ENCODE peak calls at places on chromosomes 2 and 18, in seven cellular contexts. P, N, Z, F, D, X and W are unnamed samples.
A peak's percentile ranks its signal among the peaks of the same experiment; 100 is the strongest.

GRCh38 chr18:7789853-7790552 is 222.9 kb downstream of the PTPRM start:
- DNase-seq in P (peak; percentile 65), N (no peak), Z (peak; percentile 64), F (no peak), D (peak; percentile 27), X (no peak), W (no peak)

GRCh38 chr2:238882083-238882755 is 34.3 kb downstream of the TWIST2 start:
- DNase-seq in P (no peak), N (no peak), Z (no peak), F (no peak), D (no peak), X (no peak), W (no peak)

GRCh38 chr2:226888378-226888915 is 52.6 kb downstream of the RHBDD1 start:
- DNase-seq in P (no peak), N (no peak), Z (no peak), F (no peak), D (no peak), X (no peak), W (no peak)

GRCh38 chr18:57649536-57650495 is 28.2 kb upstream of the NARS1 start:
- DNase-seq in P (no peak), N (no peak), Z (peak; percentile 66), F (no peak), D (no peak), X (no peak), W (no peak)

GRCh38 chr2:69621440-69621839 is 22.1 kb downstream of the AAK1 start:
- DNase-seq in P (no peak), N (no peak), Z (no peak), F (no peak), D (no peak), X (no peak), W (no peak)

GRCh38 chr2:101818531-101819451 is 121.3 kb downstream of the MAP4K4 start:
- DNase-seq in P (no peak), N (no peak), Z (peak; percentile 61), F (no peak), D (no peak), X (no peak), W (no peak)

GRCh38 chr2:190407246-190407661 is 901 bp upstream of the MFSD6 start:
- DNase-seq in P (peak; percentile 33), N (peak; percentile 84), Z (no peak), F (no peak), D (no peak), X (no peak), W (peak; percentile 71)

GRCh38 chr2:48316753-48317750 is 212.9 kb upstream of the STON1 start:
- DNase-seq in P (no peak), N (no peak), Z (no peak), F (no peak), D (no peak), X (no peak), W (no peak)

GRCh38 chr2:58906151-58906645 is 665.1 kb upstream of the FANCL start:
- DNase-seq in P (no peak), N (no peak), Z (no peak), F (no peak), D (no peak), X (no peak), W (no peak)

GRCh38 chr2:231932985-231933915 is 7.1 kb upstream of the NPPC start:
- DNase-seq in P (no peak), N (no peak), Z (no peak), F (peak; percentile 67), D (no peak), X (no peak), W (no peak)

GRCh38 chr2:41853427-41854191 is 194.2 kb upstream of the PKDCC start:
- DNase-seq in P (peak; percentile 54), N (no peak), Z (peak; percentile 44), F (no peak), D (peak; percentile 70), X (no peak), W (peak; percentile 29)

GRCh38 chr2:46865181-46865970 is 50.2 kb downstream of the MCFD2 start:
- DNase-seq in P (no peak), N (no peak), Z (no peak), F (no peak), D (no peak), X (no peak), W (no peak)

GRCh38 chr2:219437690-219438089 is 3.0 kb downstream of the SPEG start:
- DNase-seq in P (no peak), N (no peak), Z (no peak), F (no peak), D (no peak), X (no peak), W (no peak)

GRCh38 chr2:126810001-126810400 is 88.7 kb upstream of the TEX51 start:
- DNase-seq in P (no peak), N (no peak), Z (no peak), F (peak; percentile 19), D (no peak), X (no peak), W (no peak)

GRCh38 chr2:237148624-237149023 is 62.9 kb downstream of the COPS8 start:
- DNase-seq in P (no peak), N (no peak), Z (no peak), F (no peak), D (no peak), X (no peak), W (no peak)

GRCh38 chr2:134232868-134233732 is 20.8 kb upstream of the MGAT5 start:
- DNase-seq in P (no peak), N (no peak), Z (no peak), F (no peak), D (no peak), X (no peak), W (peak; percentile 56)

GRCh38 chr18:74493689-74494088 is 2.5 kb upstream of the CNDP2 start:
- DNase-seq in P (peak; percentile 65), N (peak; percentile 79), Z (peak; percentile 76), F (peak; percentile 49), D (peak; percentile 35), X (peak; percentile 29), W (peak; percentile 45)

GRCh38 chr18:30925795-30926194 is 116.7 kb downstream of the DSC3 start:
- DNase-seq in P (no peak), N (no peak), Z (no peak), F (no peak), D (no peak), X (no peak), W (no peak)

GRCh38 chr2:63078852-63079606 is 28.4 kb downstream of the OTX1 start:
- DNase-seq in P (peak; percentile 61), N (peak; percentile 32), Z (no peak), F (no peak), D (peak; percentile 72), X (no peak), W (peak; percentile 42)

GRCh38 chr2:188978291-188979081 is 4.3 kb downstream of the COL3A1 start:
- DNase-seq in P (peak; percentile 26), N (no peak), Z (peak; percentile 81), F (no peak), D (no peak), X (no peak), W (no peak)

GRCh38 chr2:23385351-23385747 is 370 bp downstream of the KLHL29 start:
- DNase-seq in P (no peak), N (peak; percentile 27), Z (peak; percentile 42), F (no peak), D (peak; percentile 49), X (no peak), W (no peak)

GRCh38 chr2:211898697-211899096 is 639.9 kb downstream of the ERBB4 start:
- DNase-seq in P (no peak), N (no peak), Z (no peak), F (no peak), D (no peak), X (no peak), W (no peak)

GRCh38 chr2:149651229-149651628 is 63.7 kb upstream of the MMADHC start:
- DNase-seq in P (no peak), N (no peak), Z (no peak), F (no peak), D (no peak), X (no peak), W (no peak)

GRCh38 chr18:39414009-39414700 is 1848.6 kb upstream of the CELF4 start:
- DNase-seq in P (no peak), N (no peak), Z (peak; percentile 84), F (no peak), D (no peak), X (no peak), W (no peak)

GRCh38 chr2:190938761-190939335 is 58.2 kb downstream of the GLS start:
- DNase-seq in P (no peak), N (no peak), Z (no peak), F (no peak), D (no peak), X (no peak), W (no peak)